ENCODE peak calls at places on chromosomes 4 and X, in ten cellular contexts. N, U, F, Q, J, O, Y, V, P and M are unnamed samples.
A peak's percentile ranks its signal among the peaks of the same experiment; 100 is the strongest.

GRCh38 chr4:123265443-123265842 is 131.2 kb upstream of the SPRY1 start:
- DNase-seq in P (no peak), Y (no peak), U (no peak), Q (no peak), N (no peak), O (no peak), J (no peak), F (peak; percentile 32), V (no peak), M (no peak)

GRCh38 chr4:183349673-183350072 is 27.4 kb upstream of the CLDN24 start:
- DNase-seq in Y (peak; percentile 35), O (no peak), Q (no peak), N (no peak), P (no peak), V (no peak), U (peak; percentile 60), F (no peak), J (no peak), M (no peak)

GRCh38 chrX:23127586-23127985 is 127.8 kb downstream of the DDX53 start:
- DNase-seq in P (no peak), F (no peak), Y (no peak), O (no peak), Q (no peak), N (no peak), U (no peak), J (no peak), V (no peak), M (no peak)

GRCh38 chr4:105605493-105605892 is 53.1 kb downstream of the ARHGEF38 start:
- DNase-seq in J (no peak), V (no peak), Y (peak; percentile 39), O (no peak), F (no peak), P (no peak), U (peak; percentile 82), N (no peak), Q (no peak), M (no peak)

GRCh38 chr4:177442623-177443155 is 452 bp upstream of the AGA start:
- DNase-seq in P (no peak), Y (no peak), V (no peak), N (no peak), U (no peak), F (no peak), J (no peak), Q (no peak), O (no peak), M (peak; percentile 25)

GRCh38 chr4:112592717-112593116 is 44.0 kb downstream of the ZGRF1 start:
- DNase-seq in U (no peak), N (no peak), O (no peak), Q (no peak), V (no peak), Y (no peak), J (no peak), P (no peak), F (no peak), M (no peak)

GRCh38 chrX:153882557-153882956 is 3.4 kb downstream of the L1CAM start:
- DNase-seq in V (no peak), U (no peak), Y (no peak), P (no peak), Q (no peak), F (no peak), O (no peak), N (no peak), J (no peak), M (no peak)

GRCh38 chr4:19327364-19327763 is 924.3 kb upstream of the SLIT2 start:
- DNase-seq in F (no peak), Q (no peak), O (no peak), J (no peak), P (no peak), N (no peak), U (no peak), V (no peak), Y (peak; percentile 11), M (no peak)

GRCh38 chr4:5462896-5463295 is 245.5 kb downstream of the EVC2 start:
- DNase-seq in V (no peak), U (no peak), Q (no peak), F (no peak), N (no peak), J (no peak), Y (no peak), P (no peak), O (peak; percentile 20), M (no peak)

GRCh38 chr4:5463936-5464650 is 244.3 kb downstream of the EVC2 start:
- DNase-seq in N (no peak), U (no peak), Y (no peak), O (peak; percentile 45), Q (no peak), J (no peak), F (no peak), P (no peak), V (no peak), M (no peak)

GRCh38 chr4:5461477-5461876 is 246.9 kb downstream of the EVC2 start:
- DNase-seq in N (no peak), Q (no peak), O (peak; percentile 35), J (no peak), U (no peak), V (no peak), Y (no peak), F (no peak), P (no peak), M (no peak)

GRCh38 chr4:5463361-5463760 is 245.0 kb downstream of the EVC2 start:
- DNase-seq in O (no peak), U (no peak), V (no peak), P (no peak), F (no peak), J (no peak), Q (no peak), Y (no peak), N (no peak), M (no peak)

DNA sequence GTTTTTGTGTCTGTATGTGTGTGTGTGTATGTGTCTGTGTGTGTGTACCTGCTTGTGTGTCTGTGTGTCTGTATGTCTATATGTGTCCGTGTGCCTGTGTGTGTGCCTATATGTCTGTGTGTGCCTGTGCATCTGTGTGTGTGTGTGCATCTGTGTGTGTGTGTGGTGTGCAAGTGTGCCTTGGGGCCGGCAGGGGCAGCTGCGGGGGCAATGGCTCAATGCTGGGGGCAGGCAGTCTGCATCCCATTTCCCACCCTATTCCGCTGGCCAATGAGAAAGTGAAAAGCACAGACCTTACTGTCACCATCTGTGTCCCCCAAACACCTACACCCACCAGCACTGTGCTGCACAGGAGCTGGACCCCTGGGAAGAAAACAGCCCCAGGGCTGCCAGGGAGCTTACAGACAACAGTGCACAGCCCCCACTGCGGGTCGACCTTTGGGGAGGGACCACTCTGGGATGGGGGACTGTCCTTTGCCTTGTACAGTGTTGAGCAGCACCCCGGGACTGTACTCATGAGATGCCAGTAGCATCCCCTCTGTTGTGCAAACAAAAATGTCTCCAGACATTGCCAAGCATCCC is 246.0 kb downstream of the EVC2 start:
- DNase-seq in Y (no peak), P (no peak), Q (no peak), U (no peak), V (no peak), O (peak; percentile 20), F (no peak), N (no peak), J (no peak), M (no peak)
- H3K4me3 ChIP-seq in Y (no peak overlapping the region), P (no peak overlapping the region), Q (no peak overlapping the region), U (no peak overlapping the region), V (no peak overlapping the region), O (no peak overlapping the region), F (no peak overlapping the region), N (no peak overlapping the region), J (no peak overlapping the region), M (no peak overlapping the region)

GRCh38 chrX:107766470-107767140 is 9.0 kb downstream of the TSC22D3 start:
- DNase-seq in Y (peak; percentile 38), P (no peak), Q (no peak), V (peak; percentile 31), J (peak; percentile 50), N (no peak), O (no peak), U (peak; percentile 48), F (no peak), M (no peak)
- H3K4me1 ChIP-seq in Y (peaks cover 3% of the 10 kb centered on the region), P (no peaks in the 10 kb centered on the region), Q (no peaks in the 10 kb centered on the region), V (no peaks in the 10 kb centered on the region), J (peaks cover 37% of the 10 kb centered on the region), N (no peaks in the 10 kb centered on the region), O (no peaks in the 10 kb centered on the region), U (no peaks in the 10 kb centered on the region), F (no peaks in the 10 kb centered on the region), M (no peaks in the 10 kb centered on the region)

GRCh38 chrX:72240976-72241375 is 2.1 kb upstream of the ERCC6L start:
- DNase-seq in U (no peak), O (no peak), P (no peak), J (no peak), V (no peak), F (no peak), N (no peak), Q (no peak), Y (no peak), M (no peak)

GRCh38 chrX:72238183-72238582 is 644 bp downstream of the ERCC6L start:
- DNase-seq in Q (no peak), N (no peak), V (no peak), P (no peak), Y (no peak), F (no peak), U (no peak), O (no peak), J (no peak), M (no peak)

GRCh38 chrX:72236841-72237240 is 2.0 kb downstream of the ERCC6L start:
- DNase-seq in Y (no peak), P (no peak), V (no peak), F (no peak), O (no peak), J (no peak), Q (no peak), U (no peak), N (peak; percentile 57), M (no peak)

GRCh38 chrX:72243472-72243871 is 4.6 kb upstream of the ERCC6L start:
- DNase-seq in F (no peak), U (peak; percentile 41), O (no peak), V (no peak), P (no peak), Q (no peak), Y (peak; percentile 31), N (peak; percentile 21), J (no peak), M (no peak)

DNA sequence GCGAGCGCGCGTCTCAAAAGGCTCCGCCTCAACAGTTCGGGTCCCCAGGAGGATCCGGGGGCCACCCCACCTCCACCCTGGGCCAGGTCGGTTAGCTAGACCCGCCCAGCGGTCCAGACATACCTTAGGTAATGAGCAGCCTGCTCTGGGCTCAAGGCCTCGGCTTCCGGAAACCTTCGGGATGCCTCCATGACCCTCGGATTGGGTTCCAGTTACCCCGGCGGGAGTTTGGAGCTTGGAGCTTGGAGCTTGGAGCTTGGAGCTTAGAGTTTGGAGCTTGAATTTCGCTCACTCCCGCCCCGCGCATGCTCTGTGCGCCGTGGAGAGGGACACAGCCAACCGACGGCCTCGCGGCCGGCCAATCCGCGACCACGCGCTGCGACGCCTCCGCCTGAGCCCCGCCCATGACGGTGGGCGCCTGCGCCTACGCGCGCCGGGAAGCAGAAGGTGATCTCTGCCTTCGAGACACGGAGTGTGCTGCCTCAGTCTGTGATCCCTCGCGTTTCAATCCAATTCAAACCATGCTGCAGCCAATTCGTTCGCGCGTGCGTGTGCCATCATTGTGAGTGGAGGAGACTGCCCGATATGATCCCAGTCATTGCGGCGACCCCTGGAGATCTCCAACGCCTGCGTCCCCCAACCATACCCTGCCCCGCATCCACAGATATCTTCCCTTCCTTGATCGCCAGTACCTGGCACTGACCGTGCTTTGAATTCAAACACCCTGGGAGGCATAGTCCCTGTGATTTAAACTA is at the start of gene ERCC6L:
- DNase-seq in P (peak; percentile 81), J (peak; percentile 91), V (peak; percentile 89), Y (peak; percentile 81), N (peak; percentile 81), Q (peak; percentile 77), F (peak; percentile 76), U (peak; percentile 82), O (peak; percentile 81), M (peak; percentile 89)
- H3K4me3 ChIP-seq in P (peak within 1 kb of the TSS; percentile 52), J (no peak within 1 kb of the TSS), V (peak within 1 kb of the TSS; percentile 49), Y (peak within 1 kb of the TSS; percentile 71), N (peak within 1 kb of the TSS; percentile 59), Q (peak within 1 kb of the TSS; percentile 62), F (peak within 1 kb of the TSS; percentile 3), U (peak within 1 kb of the TSS; percentile 55), O (peak within 1 kb of the TSS; percentile 21), M (peak within 1 kb of the TSS; percentile 34)

GRCh38 chr4:6222761-6223292 is 22.5 kb upstream of the JAKMIP1 start:
- DNase-seq in P (no peak), N (no peak), Y (peak; percentile 6), Q (no peak), U (no peak), J (peak; percentile 26), V (no peak), F (no peak), O (peak; percentile 3), M (no peak)
- H3K4me1 ChIP-seq in P (no peaks in the 10 kb centered on the region), N (no peaks in the 10 kb centered on the region), Y (peaks cover 5% of the 10 kb centered on the region), Q (peaks cover 4% of the 10 kb centered on the region), U (no peaks in the 10 kb centered on the region), J (no peaks in the 10 kb centered on the region), V (no peaks in the 10 kb centered on the region), F (no peaks in the 10 kb centered on the region), O (no peaks in the 10 kb centered on the region), M (no peaks in the 10 kb centered on the region)